ENCODE peak calls at places on chromosomes 3 and 15, in six cellular contexts. One of them, this sample, is unnamed.
A peak's percentile ranks its signal among the peaks of the same experiment; 100 is the strongest.

GRCh38 chr3:102791641-102792589 is 357.1 kb downstream of the ZPLD1 start:
- DNase-seq in endothelial cell: no peak
- DNase-seq in stimulated activated CD4-positive, alpha-beta T cell treated with anti-CD3 and anti-CD28 coated beads, Interleukin-1b, Interleukin-23, amount 100 ng/mL, for 24 hours: no peak
- DNase-seq in substantia nigra: no peak
- DNase-seq in Calu3: no peak
- DNase-seq in dorsolateral prefrontal cortex: no peak
- DNase-seq in this sample: no peak

GRCh38 chr3:71251156-71251775 is 332.3 kb downstream of the FOXP1 start:
- DNase-seq in dorsolateral prefrontal cortex: no peak
- DNase-seq in endothelial cell: no peak
- DNase-seq in stimulated activated CD4-positive, alpha-beta T cell treated with anti-CD3 and anti-CD28 coated beads, Interleukin-1b, Interleukin-23, amount 100 ng/mL, for 24 hours: no peak
- DNase-seq in substantia nigra: no peak
- DNase-seq in Calu3: no peak
- DNase-seq in this sample: no peak

GRCh38 chr3:157226173-157226847 is 66.4 kb upstream of the CCNL1 start:
- DNase-seq in Calu3: no peak
- DNase-seq in stimulated activated CD4-positive, alpha-beta T cell treated with anti-CD3 and anti-CD28 coated beads, Interleukin-1b, Interleukin-23, amount 100 ng/mL, for 24 hours: no peak
- DNase-seq in substantia nigra: no peak
- DNase-seq in dorsolateral prefrontal cortex: no peak
- DNase-seq in endothelial cell: no peak
- DNase-seq in this sample: no peak

GRCh38 chr3:42228796-42229195 is 37.2 kb downstream of the CCK start:
- DNase-seq in Calu3: no peak
- DNase-seq in stimulated activated CD4-positive, alpha-beta T cell treated with anti-CD3 and anti-CD28 coated beads, Interleukin-1b, Interleukin-23, amount 100 ng/mL, for 24 hours: no peak
- DNase-seq in endothelial cell: no peak
- DNase-seq in dorsolateral prefrontal cortex: no peak
- DNase-seq in substantia nigra: no peak
- DNase-seq in this sample: no peak

GRCh38 chr3:112815981-112816380 is 30.7 kb downstream of the CD200R1L start:
- DNase-seq in stimulated activated CD4-positive, alpha-beta T cell treated with anti-CD3 and anti-CD28 coated beads, Interleukin-1b, Interleukin-23, amount 100 ng/mL, for 24 hours: no peak
- DNase-seq in dorsolateral prefrontal cortex: no peak
- DNase-seq in endothelial cell: no peak
- DNase-seq in substantia nigra: no peak
- DNase-seq in Calu3: no peak
- DNase-seq in this sample: no peak

GRCh38 chr3:134852893-134853351 is 57.9 kb downstream of the EPHB1 start:
- DNase-seq in stimulated activated CD4-positive, alpha-beta T cell treated with anti-CD3 and anti-CD28 coated beads, Interleukin-1b, Interleukin-23, amount 100 ng/mL, for 24 hours: no peak
- DNase-seq in substantia nigra: no peak
- DNase-seq in endothelial cell: no peak
- DNase-seq in dorsolateral prefrontal cortex: no peak
- DNase-seq in Calu3: no peak
- DNase-seq in this sample: peak; percentile 60

GRCh38 chr3:138947303-138948121 is 495 bp downstream of the FOXL2NB start:
- DNase-seq in endothelial cell: peak; percentile 31
- DNase-seq in dorsolateral prefrontal cortex: no peak
- DNase-seq in stimulated activated CD4-positive, alpha-beta T cell treated with anti-CD3 and anti-CD28 coated beads, Interleukin-1b, Interleukin-23, amount 100 ng/mL, for 24 hours: no peak
- DNase-seq in substantia nigra: no peak
- DNase-seq in Calu3: no peak
- DNase-seq in this sample: no peak

GRCh38 chr3:49799761-49800160 is at the start of gene CDHR4:
- DNase-seq in substantia nigra: no peak
- DNase-seq in dorsolateral prefrontal cortex: no peak
- DNase-seq in Calu3: peak; percentile 54
- DNase-seq in endothelial cell: no peak
- DNase-seq in stimulated activated CD4-positive, alpha-beta T cell treated with anti-CD3 and anti-CD28 coated beads, Interleukin-1b, Interleukin-23, amount 100 ng/mL, for 24 hours: no peak
- DNase-seq in this sample: no peak

GRCh38 chr15:45023659-45024320 is 795 bp downstream of the SORD start:
- DNase-seq in dorsolateral prefrontal cortex: no peak
- DNase-seq in Calu3: no peak
- DNase-seq in stimulated activated CD4-positive, alpha-beta T cell treated with anti-CD3 and anti-CD28 coated beads, Interleukin-1b, Interleukin-23, amount 100 ng/mL, for 24 hours: no peak
- DNase-seq in substantia nigra: no peak
- DNase-seq in endothelial cell: no peak
- DNase-seq in this sample: no peak

GRCh38 chr3:111541911-111542483 is at the start of gene CD96:
- DNase-seq in Calu3: no peak
- DNase-seq in stimulated activated CD4-positive, alpha-beta T cell treated with anti-CD3 and anti-CD28 coated beads, Interleukin-1b, Interleukin-23, amount 100 ng/mL, for 24 hours: peak; percentile 35
- DNase-seq in substantia nigra: no peak
- DNase-seq in endothelial cell: no peak
- DNase-seq in dorsolateral prefrontal cortex: no peak
- DNase-seq in this sample: no peak

GRCh38 chr15:99704444-99704838 is 28.8 kb downstream of the LYSMD4 start:
- DNase-seq in Calu3: peak; percentile 64
- DNase-seq in stimulated activated CD4-positive, alpha-beta T cell treated with anti-CD3 and anti-CD28 coated beads, Interleukin-1b, Interleukin-23, amount 100 ng/mL, for 24 hours: no peak
- DNase-seq in dorsolateral prefrontal cortex: no peak
- DNase-seq in endothelial cell: peak; percentile 48
- DNase-seq in substantia nigra: no peak
- DNase-seq in this sample: no peak

GRCh38 chr3:185215873-185216586 is 37.8 kb downstream of the EHHADH start:
- DNase-seq in Calu3: no peak
- DNase-seq in stimulated activated CD4-positive, alpha-beta T cell treated with anti-CD3 and anti-CD28 coated beads, Interleukin-1b, Interleukin-23, amount 100 ng/mL, for 24 hours: no peak
- DNase-seq in endothelial cell: no peak
- DNase-seq in substantia nigra: no peak
- DNase-seq in dorsolateral prefrontal cortex: no peak
- DNase-seq in this sample: no peak

GRCh38 chr3:193939527-193939926 is 196.4 kb upstream of the HES1 start:
- DNase-seq in substantia nigra: no peak
- DNase-seq in endothelial cell: no peak
- DNase-seq in stimulated activated CD4-positive, alpha-beta T cell treated with anti-CD3 and anti-CD28 coated beads, Interleukin-1b, Interleukin-23, amount 100 ng/mL, for 24 hours: no peak
- DNase-seq in Calu3: no peak
- DNase-seq in dorsolateral prefrontal cortex: no peak
- DNase-seq in this sample: no peak

GRCh38 chr15:83064859-83065258 is 2.2 kb downstream of the BTBD1 start:
- DNase-seq in Calu3: no peak
- DNase-seq in substantia nigra: no peak
- DNase-seq in stimulated activated CD4-positive, alpha-beta T cell treated with anti-CD3 and anti-CD28 coated beads, Interleukin-1b, Interleukin-23, amount 100 ng/mL, for 24 hours: no peak
- DNase-seq in endothelial cell: no peak
- DNase-seq in dorsolateral prefrontal cortex: no peak
- DNase-seq in this sample: no peak

GRCh38 chr3:146375214-146375613 is 94.1 kb downstream of the PLSCR2 start:
- DNase-seq in substantia nigra: no peak
- DNase-seq in endothelial cell: no peak
- DNase-seq in Calu3: no peak
- DNase-seq in stimulated activated CD4-positive, alpha-beta T cell treated with anti-CD3 and anti-CD28 coated beads, Interleukin-1b, Interleukin-23, amount 100 ng/mL, for 24 hours: no peak
- DNase-seq in dorsolateral prefrontal cortex: no peak
- DNase-seq in this sample: no peak

GRCh38 chr3:45915518-45916231 is 27.6 kb upstream of the CXCR6 start:
- DNase-seq in endothelial cell: no peak
- DNase-seq in stimulated activated CD4-positive, alpha-beta T cell treated with anti-CD3 and anti-CD28 coated beads, Interleukin-1b, Interleukin-23, amount 100 ng/mL, for 24 hours: peak; percentile 62
- DNase-seq in dorsolateral prefrontal cortex: peak; percentile 35
- DNase-seq in substantia nigra: no peak
- DNase-seq in Calu3: peak; percentile 35
- DNase-seq in this sample: peak; percentile 85

This sample was measured in GM18507.